ENCODE peak calls at places on chromosomes 16 and 17, in nine cellular contexts. C is activated effector memory CD4-positive, alpha-beta T cell treated with Interleukin-2 at 50 U/mL for 16 hours; V is activated T-cell treated with anti-CD3 and anti-CD28 coated beads, Interleukin-2, amount 50 U/mL, for 72 hours; A is OCI-LY7; Z is AML-193; X is AG10803; E is IMR-90; Y is epithelial cell of proximal tubule; W is SK-N-DZ. R is an unnamed sample.

GRCh38 chr16:3946604-3947180 is 66.2 kb upstream of the CREBBP start:
- DNase-seq in C (no peak), V (no peak), A (no peak), Z (no peak), X (no peak), E (no peak), Y (no peak), W (no peak), R (no peak)

GRCh38 chr16:66618588-66618987 is 14.1 kb downstream of the CMTM3 start:
- DNase-seq in C (no peak), V (no peak), A (no peak), Z (no peak), X (peak), E (peak), Y (peak), W (no peak), R (no peak)

GRCh38 chr16:49524578-49525315 is 151.1 kb downstream of the C16orf78 start:
- DNase-seq in C (no peak), V (no peak), A (no peak), Z (no peak), X (no peak), E (no peak), Y (no peak), W (no peak), R (no peak)

GRCh38 chr16:5438591-5438990 is 341.0 kb upstream of the EEF2KMT start:
- DNase-seq in C (no peak), V (no peak), A (no peak), Z (no peak), X (no peak), E (no peak), Y (no peak), W (no peak), R (no peak)

GRCh38 chr17:82031303-82031884 is at the start of gene RAC3:
- DNase-seq in C (no peak), V (peak), A (no peak), Z (peak), X (no peak), E (peak), Y (no peak), W (no peak), R (no peak)

GRCh38 chr16:85036398-85037049 is 8.9 kb downstream of the KIAA0513 start:
- DNase-seq in C (no peak), V (no peak), A (no peak), Z (no peak), X (no peak), E (no peak), Y (no peak), W (no peak), R (no peak)

GRCh38 chr16:14958970-14959369 is 15.9 kb upstream of the PDXDC1 start:
- DNase-seq in C (no peak), V (no peak), A (no peak), Z (no peak), X (no peak), E (no peak), Y (no peak), W (no peak), R (no peak)

GRCh38 chr17:75720656-75721462 is at the start of gene ITGB4:
- DNase-seq in C (peak), V (peak), A (peak), Z (no peak), X (no peak), E (no peak), Y (no peak), W (no peak), R (peak)

GRCh38 chr17:62093188-62094155 is 28.4 kb upstream of the MED13 start:
- DNase-seq in C (no peak), V (peak), A (no peak), Z (no peak), X (peak), E (peak), Y (peak), W (no peak), R (no peak)

GRCh38 chr17:9587969-9588656 is 11.7 kb downstream of the CFAP52 start:
- DNase-seq in C (no peak), V (no peak), A (peak), Z (no peak), X (no peak), E (no peak), Y (no peak), W (no peak), R (no peak)

GRCh38 chr16:77434365-77435239 is at the start of gene ADAMTS18:
- DNase-seq in C (no peak), V (no peak), A (no peak), Z (no peak), X (no peak), E (no peak), Y (no peak), W (no peak), R (no peak)